ENCODE peak calls at places on chromosomes 2 and 18, in nine cellular contexts. D, G, I, H, V, C, F, X and A are unnamed samples.

GRCh38 chr2:120252207-120253020 is at the start of gene RALB:
- DNase-seq in X (peak), V (peak), C (peak), F (peak), I (peak), G (peak), H (peak), D (peak), A (peak)

GRCh38 chr18:45745817-45746461 is 22.0 kb downstream of the SLC14A1 start:
- DNase-seq in F (no peak), D (no peak), V (no peak), H (no peak), X (no peak), C (no peak), G (no peak), I (peak), A (no peak)

GRCh38 chr2:9473985-9474360 is 378 bp upstream of the IAH1 start:
- DNase-seq in V (peak), D (no peak), G (no peak), H (no peak), I (peak), C (peak), X (peak), F (no peak), A (peak)

GRCh38 chr2:15626126-15626525 is 34.5 kb downstream of the DDX1 start:
- DNase-seq in D (no peak), C (no peak), F (no peak), V (no peak), I (no peak), X (no peak), G (no peak), H (no peak), A (no peak)

GRCh38 chr2:98772531-98772930 is 41.6 kb upstream of the MGAT4A start:
- DNase-seq in I (no peak), V (no peak), F (no peak), H (no peak), X (no peak), C (no peak), G (peak), D (no peak), A (peak)

GRCh38 chr2:72035518-72036172 is 112.0 kb downstream of the CYP26B1 start:
- DNase-seq in D (no peak), X (no peak), C (no peak), I (no peak), V (no peak), H (no peak), G (no peak), F (no peak), A (peak)

GRCh38 chr2:2830576-2830975 is 499.5 kb upstream of the MYT1L start:
- DNase-seq in D (no peak), V (no peak), C (no peak), X (no peak), F (no peak), G (no peak), H (no peak), I (no peak), A (no peak)

GRCh38 chr2:46963210-46963609 is 47.6 kb upstream of the MCFD2 start:
- DNase-seq in I (no peak), C (no peak), F (no peak), G (no peak), V (no peak), H (no peak), X (no peak), D (no peak), A (no peak)

GRCh38 chr2:217695033-217695520 is 307.7 kb downstream of the TNS1 start:
- DNase-seq in C (no peak), V (no peak), X (no peak), D (no peak), H (no peak), G (no peak), F (no peak), I (no peak), A (peak)

GRCh38 chr2:229417176-229417575 is 146.1 kb upstream of the PID1 start:
- DNase-seq in H (no peak), I (no peak), D (no peak), G (no peak), F (no peak), C (no peak), V (no peak), X (no peak), A (peak)

GRCh38 chr18:63899206-63899605 is 8.6 kb upstream of the SERPINB10 start:
- DNase-seq in H (no peak), F (no peak), I (no peak), X (no peak), V (no peak), C (no peak), G (no peak), D (no peak), A (no peak)

GRCh38 chr2:38092196-38092902 is 16.4 kb upstream of the CYP1B1 start:
- DNase-seq in H (no peak), F (no peak), X (no peak), C (no peak), V (no peak), D (no peak), G (peak), I (no peak), A (peak)

GRCh38 chr18:63936156-63936931 is 12.8 kb upstream of the HMSD start:
- DNase-seq in G (peak), X (peak), F (peak), D (peak), V (peak), I (no peak), C (peak), H (peak), A (peak)

GRCh38 chr2:9261231-9261883 is 54.7 kb downstream of the ASAP2 start:
- DNase-seq in I (no peak), V (peak), C (no peak), H (no peak), X (no peak), F (no peak), G (no peak), D (no peak), A (peak)

GRCh38 chr2:65319674-65320041 is 92.0 kb downstream of the ACTR2 start:
- DNase-seq in D (no peak), V (no peak), X (no peak), I (no peak), F (no peak), H (no peak), C (no peak), G (no peak), A (no peak)

GRCh38 chr18:10111944-10112343 is 198.1 kb downstream of the VAPA start:
- DNase-seq in F (no peak), I (no peak), D (no peak), C (no peak), X (no peak), G (no peak), V (no peak), H (no peak), A (no peak)

GRCh38 chr2:36708119-36708741 is 11.7 kb downstream of the VIT start:
- DNase-seq in C (no peak), I (no peak), X (no peak), V (no peak), D (no peak), F (no peak), G (no peak), H (no peak), A (peak)

GRCh38 chr18:23949863-23950262 is 64.7 kb upstream of the TTC39C start:
- DNase-seq in I (no peak), D (no peak), F (no peak), V (no peak), X (no peak), C (no peak), G (no peak), H (no peak), A (no peak)

GRCh38 chr2:214471990-214472389 is 61.1 kb downstream of the VWC2L start:
- DNase-seq in V (no peak), X (no peak), D (no peak), H (no peak), C (no peak), G (no peak), F (no peak), I (no peak), A (no peak)

GRCh38 chr2:176419591-176420071 is 150.4 kb downstream of the MTX2 start:
- DNase-seq in G (no peak), C (no peak), I (no peak), F (no peak), H (no peak), V (no peak), X (no peak), D (no peak), A (peak)

GRCh38 chr18:1680108-1680507 is 775.4 kb downstream of the ADCYAP1 start:
- DNase-seq in H (no peak), V (no peak), I (no peak), G (no peak), C (no peak), F (no peak), D (no peak), X (no peak), A (no peak)

GRCh38 chr18:13163167-13163927 is 55.2 kb upstream of the LDLRAD4 start:
- DNase-seq in D (no peak), X (no peak), H (no peak), I (no peak), C (no peak), F (no peak), V (no peak), G (no peak), A (no peak)

GRCh38 chr2:100907832-100908231 is 87.9 kb downstream of the NPAS2 start:
- DNase-seq in C (no peak), D (no peak), V (no peak), H (no peak), G (no peak), F (no peak), I (no peak), X (no peak), A (no peak)

GRCh38 chr18:23779696-23780303 is 90.5 kb downstream of the LAMA3 start:
- DNase-seq in V (no peak), X (no peak), D (no peak), G (no peak), I (no peak), H (no peak), F (no peak), C (no peak), A (peak)

GRCh38 chr18:36333418-36333817 is 35.9 kb downstream of the FHOD3 start:
- DNase-seq in D (no peak), F (no peak), V (no peak), X (no peak), G (no peak), I (no peak), H (no peak), C (no peak), A (peak)

GRCh38 chr18:26579941-26580618 is 31.7 kb upstream of the KCTD1 start:
- DNase-seq in C (no peak), X (no peak), V (no peak), H (no peak), F (no peak), D (no peak), G (no peak), I (peak), A (peak)

GRCh38 chr18:183769-184168 is 25.4 kb downstream of the USP14 start:
- DNase-seq in I (peak), V (no peak), X (no peak), D (no peak), C (no peak), F (no peak), G (no peak), H (no peak), A (peak)

GRCh38 chr2:121356058-121356640 is 71.1 kb upstream of the TFCP2L1 start:
- DNase-seq in I (peak), F (no peak), H (peak), C (no peak), X (no peak), D (peak), G (peak), V (peak), A (peak)

GRCh38 chr2:211035548-211036185 is 479.3 kb downstream of the CPS1 start:
- DNase-seq in G (peak), V (peak), F (no peak), D (peak), I (no peak), H (peak), X (no peak), C (no peak), A (peak)

GRCh38 chr18:79515944-79516351 is 120.2 kb downstream of the NFATC1 start:
- DNase-seq in D (no peak), H (no peak), X (no peak), F (no peak), G (no peak), C (no peak), V (no peak), I (no peak), A (no peak)

GRCh38 chr2:218727502-218728165 is 17.0 kb downstream of the TTLL4 start:
- DNase-seq in H (no peak), D (no peak), C (no peak), G (peak), F (peak), I (peak), X (no peak), V (no peak), A (peak)

GRCh38 chr18:43789234-43790000 is 512.1 kb upstream of the SYT4 start:
- DNase-seq in X (no peak), G (no peak), H (peak), V (peak), C (no peak), F (no peak), I (peak), D (no peak), A (peak)

GRCh38 chr2:54897420-54898310 is 152.6 kb downstream of the RTN4 start:
- DNase-seq in I (no peak), V (no peak), F (no peak), G (no peak), D (no peak), H (no peak), X (no peak), C (no peak), A (no peak)